ENCODE peak calls at places on chromosomes 12 and 14, in nine cellular contexts. Y is GM23338, B is K562, C is HCT116, X is SK-N-SH, N is GM12878, R is A549, E is HL-60, I is Panc1. A is an unnamed sample.

GRCh38 chr12:117981267-117981666 is 12.5 kb upstream of the KSR2 start:
- DNase-seq in Y (no peak), B (no peak), C (no peak), X (no peak), N (no peak), R (no peak), E (no peak), I (no peak), A (no peak)

GRCh38 chr12:112419269-112420133 is 754 bp downstream of the PTPN11 start:
- DNase-seq in Y (peak; percentile 85), B (no peak), C (no peak), X (no peak), N (no peak), R (peak; percentile 79), E (peak; percentile 62), I (no peak), A (peak; percentile 59)

GRCh38 chr12:12691549-12691948 is 4.4 kb downstream of the GPR19 start:
- DNase-seq in Y (no peak), B (no peak), C (no peak), X (no peak), N (no peak), R (no peak), E (no peak), I (no peak), A (no peak)

GRCh38 chr12:51721281-51721940 is 127.1 kb downstream of the FIGNL2 start:
- DNase-seq in Y (peak; percentile 90), B (no peak), C (no peak), X (peak; percentile 87), N (no peak), R (no peak), E (peak; percentile 2), I (no peak), A (no peak)

GRCh38 chr12:94304566-94305061 is 155.1 kb downstream of the CEP83 start:
- DNase-seq in Y (peak; percentile 88), B (no peak), C (no peak), X (no peak), N (no peak), R (no peak), E (no peak), I (no peak), A (no peak)

GRCh38 chr12:131759176-131759575 is 48.3 kb downstream of the SFSWAP start:
- DNase-seq in Y (no peak), B (no peak), C (no peak), X (no peak), N (no peak), R (no peak), E (no peak), I (no peak), A (no peak)

GRCh38 chr12:11553871-11554533 is 95.5 kb upstream of the ETV6 start:
- DNase-seq in Y (peak; percentile 88), B (peak; percentile 34), C (peak; percentile 56), X (peak; percentile 76), N (peak; percentile 88), R (peak; percentile 70), E (peak; percentile 66), I (peak; percentile 13), A (peak; percentile 34)

GRCh38 chr12:57124259-57124877 is 3.9 kb upstream of the LRP1 start:
- DNase-seq in Y (peak; percentile 94), B (peak; percentile 73), C (peak; percentile 56), X (peak; percentile 80), N (no peak), R (peak; percentile 77), E (peak; percentile 74), I (peak; percentile 53), A (peak; percentile 73)

GRCh38 chr14:105167303-105168092 is 1.1 kb downstream of the JAG2 start:
- DNase-seq in Y (peak; percentile 50), B (peak; percentile 75), C (no peak), X (peak; percentile 83), N (no peak), R (no peak), E (no peak), I (no peak), A (no peak)

GRCh38 chr14:32003585-32003984 is 73.5 kb upstream of the ARHGAP5 start:
- DNase-seq in Y (no peak), B (no peak), C (no peak), X (no peak), N (no peak), R (no peak), E (no peak), I (no peak), A (no peak)

GRCh38 chr12:47811581-47812484 is 7.9 kb downstream of the HDAC7 start:
- DNase-seq in Y (no peak), B (no peak), C (no peak), X (no peak), N (no peak), R (no peak), E (no peak), I (no peak), A (no peak)

GRCh38 chr14:105055334-105055733 is 9.9 kb downstream of the GPR132 start:
- DNase-seq in Y (no peak), B (no peak), C (no peak), X (no peak), N (no peak), R (no peak), E (no peak), I (no peak), A (no peak)

GRCh38 chr12:123442774-123443173 is 6.3 kb upstream of the RILPL2 start:
- DNase-seq in Y (no peak), B (no peak), C (no peak), X (no peak), N (no peak), R (no peak), E (peak; percentile 65), I (no peak), A (no peak)

GRCh38 chr12:123449103-123449736 is 8.7 kb upstream of the SNRNP35 start:
- DNase-seq in Y (no peak), B (no peak), C (no peak), X (no peak), N (no peak), R (no peak), E (no peak), I (no peak), A (peak; percentile 69)

GRCh38 chr12:123444396-123445026 is 8.0 kb upstream of the RILPL2 start:
- DNase-seq in Y (no peak), B (no peak), C (no peak), X (no peak), N (no peak), R (peak; percentile 50), E (no peak), I (no peak), A (peak; percentile 78)

GRCh38 chr12:123441523-123442164 is 5.2 kb upstream of the RILPL2 start:
- DNase-seq in Y (no peak), B (no peak), C (no peak), X (no peak), N (peak; percentile 73), R (no peak), E (no peak), I (no peak), A (no peak)

DNA sequence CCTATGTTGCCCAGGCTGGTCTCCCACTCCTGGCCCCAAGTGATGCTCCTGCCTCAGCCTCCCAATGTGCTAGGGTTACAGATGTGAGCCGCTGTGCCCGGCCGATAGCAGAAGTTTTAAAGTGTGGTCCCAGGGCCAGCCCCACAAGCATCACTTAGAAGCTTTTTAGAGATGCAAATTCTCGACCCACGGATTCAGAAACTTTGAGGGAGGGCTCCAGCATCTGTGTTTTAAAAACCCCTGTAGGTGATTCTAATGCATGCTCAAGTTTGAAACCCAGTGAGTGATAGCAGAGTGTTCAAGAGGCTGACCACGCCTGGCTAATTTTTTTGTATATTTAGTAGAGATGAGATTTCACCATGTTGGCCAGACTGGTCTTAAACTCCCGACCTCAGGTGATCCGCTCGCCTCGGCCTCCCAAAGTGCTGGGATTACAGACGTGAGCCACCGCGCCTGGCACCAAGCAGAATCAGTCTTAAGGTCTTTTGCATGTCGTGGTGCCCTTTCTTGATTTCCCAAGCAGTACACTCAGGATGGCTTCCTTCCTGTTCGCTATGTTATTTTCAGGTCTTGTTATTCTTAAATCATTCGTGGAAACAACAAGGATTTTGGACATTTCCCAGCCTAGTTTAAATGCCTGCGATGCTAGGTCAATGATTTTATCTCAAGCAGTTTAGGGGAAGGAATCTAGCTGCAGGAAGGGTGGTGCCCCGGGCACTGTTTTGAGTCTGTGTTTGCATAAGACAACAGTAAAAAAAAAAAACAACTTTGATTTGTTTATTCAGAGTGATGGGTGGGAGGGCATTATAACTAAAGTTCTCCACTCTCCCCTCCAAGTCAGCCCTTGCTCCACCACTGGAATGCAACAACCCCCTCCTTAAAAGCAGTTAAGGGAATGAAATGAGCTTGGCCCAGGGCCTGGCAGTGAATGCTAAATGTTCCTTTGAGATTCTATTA is 9.2 kb upstream of the RILPL2 start:
- DNase-seq in Y (no peak), B (no peak), C (no peak), X (no peak), N (no peak), R (peak; percentile 56), E (no peak), I (no peak), A (no peak)
- TF ChIP-seq REST in Y (no peak), B (no peak), C (no peak), X (no peak), N (no peak), R (no peak), E (no peak), I (no peak), A (no peak)

GRCh38 chr14:65846469-65846868 is 433.9 kb downstream of the FUT8 start:
- DNase-seq in Y (peak; percentile 22), B (no peak), C (no peak), X (peak; percentile 21), N (no peak), R (no peak), E (no peak), I (no peak), A (no peak)

GRCh38 chr14:65849096-65849495 is 436.6 kb downstream of the FUT8 start:
- DNase-seq in Y (no peak), B (no peak), C (no peak), X (no peak), N (no peak), R (no peak), E (no peak), I (no peak), A (no peak)

GRCh38 chr14:65850429-65851145 is 438.1 kb downstream of the FUT8 start:
- DNase-seq in Y (no peak), B (no peak), C (no peak), X (peak; percentile 23), N (no peak), R (no peak), E (no peak), I (no peak), A (no peak)

GRCh38 chr14:65849558-65849957 is 437.0 kb downstream of the FUT8 start:
- DNase-seq in Y (no peak), B (no peak), C (no peak), X (no peak), N (no peak), R (no peak), E (peak; percentile 1), I (no peak), A (no peak)

GRCh38 chr14:65847065-65847847 is 434.7 kb downstream of the FUT8 start:
- DNase-seq in Y (no peak), B (no peak), C (no peak), X (no peak), N (peak; percentile 23), R (no peak), E (no peak), I (no peak), A (no peak)
- TF ChIP-seq REST in Y (no peak), B (no peak), C (no peak), X (no peak), N (no peak), R (no peak), E (no peak), I (no peak), A (no peak)

GRCh38 chr12:99553461-99553860 is 94.1 kb upstream of the GARIN6 start:
- DNase-seq in Y (no peak), B (no peak), C (no peak), X (no peak), N (no peak), R (peak; percentile 13), E (no peak), I (no peak), A (no peak)
- TF ChIP-seq REST in Y (no peak), B (no peak), C (no peak), X (no peak), N (no peak), R (no peak), E (no peak), I (no peak), A (no peak)

GRCh38 chr14:25988536-25988935 is 609.3 kb downstream of the NOVA1 start:
- DNase-seq in Y (no peak), B (no peak), C (no peak), X (no peak), N (no peak), R (no peak), E (no peak), I (no peak), A (no peak)
- TF ChIP-seq REST in Y (no peak), B (no peak), C (no peak), X (no peak), N (no peak), R (no peak), E (no peak), I (no peak), A (no peak)